ENCODE peak calls at places on chromosome 19, in four cellular contexts. T, U, G and F are unnamed samples.

GRCh38 chr19:45779231-45780145 is 2.8 kb downstream of the DMPK start:
- DNase-seq in T (peak), U (peak), G (no peak), F (no peak)

GRCh38 chr19:15101479-15102082 is 5.6 kb upstream of the SYDE1 start:
- DNase-seq in T (no peak), U (peak), G (no peak), F (no peak)

GRCh38 chr19:12791345-12792047 is at the start of gene JUNB:
- DNase-seq in T (peak), U (peak), G (peak), F (peak)

GRCh38 chr19:13953021-13953531 is 767 bp downstream of the DCAF15 start:
- DNase-seq in T (no peak), U (no peak), G (no peak), F (peak)

GRCh38 chr19:33260628-33261418 is 35.2 kb upstream of the SLC7A10 start:
- DNase-seq in T (peak), U (no peak), G (no peak), F (no peak)

GRCh38 chr19:50266896-50267295 is 62.3 kb downstream of the KCNC3 start:
- DNase-seq in T (no peak), U (peak), G (no peak), F (no peak)

GRCh38 chr19:57363734-57364181 is 407 bp downstream of the TRAPPC2B start:
- DNase-seq in T (no peak), U (no peak), G (no peak), F (no peak)

GRCh38 chr19:49196527-49197240 is 39.1 kb downstream of the TRPM4 start:
- DNase-seq in T (peak), U (no peak), G (peak), F (peak)

GRCh38 chr19:9296336-9296735 is 13.3 kb downstream of the ZNF699 start:
- DNase-seq in T (no peak), U (no peak), G (no peak), F (no peak)

GRCh38 chr19:18470153-18470552 is 32.2 kb upstream of the ISYNA1 start:
- DNase-seq in T (no peak), U (peak), G (no peak), F (no peak)

GRCh38 chr19:2547033-2547680 is 71.2 kb downstream of the GADD45B start:
- DNase-seq in T (no peak), U (no peak), G (no peak), F (no peak)

GRCh38 chr19:54436561-54437229 is 12.3 kb upstream of the LENG8 start:
- DNase-seq in T (no peak), U (no peak), G (no peak), F (no peak)

GRCh38 chr19:18946918-18947317 is 5.9 kb upstream of the HOMER3 start:
- DNase-seq in T (no peak), U (no peak), G (no peak), F (no peak)

GRCh38 chr19:14559916-14560775 is 11.7 kb downstream of the NDUFB7 start:
- DNase-seq in T (peak), U (no peak), G (no peak), F (no peak)

GRCh38 chr19:8429044-8429443 is 15.7 kb upstream of the HNRNPM start:
- DNase-seq in T (no peak), U (no peak), G (no peak), F (no peak)

GRCh38 chr19:45403272-45403671 is 1.6 kb downstream of the PPP1R13L start:
- DNase-seq in T (no peak), U (no peak), G (no peak), F (no peak)

GRCh38 chr19:17441241-17442135 is 7.0 kb downstream of the TMEM221 start:
- DNase-seq in T (no peak), U (peak), G (no peak), F (no peak)

GRCh38 chr19:19211499-19212432 is at the start of gene NCAN:
- DNase-seq in T (no peak), U (peak), G (peak), F (peak)

GRCh38 chr19:12495002-12495802 is 10.6 kb upstream of the ZNF709 start:
- DNase-seq in T (peak), U (peak), G (peak), F (peak)

GRCh38 chr19:8607386-8607785 is 3.1 kb downstream of the ADAMTS10 start:
- DNase-seq in T (peak), U (no peak), G (no peak), F (no peak)

GRCh38 chr19:51551673-51552440 is 19.2 kb upstream of the ZNF175 start:
- DNase-seq in T (no peak), U (no peak), G (no peak), F (no peak)

GRCh38 chr19:40611096-40611495 is 9.9 kb downstream of the LTBP4 start:
- DNase-seq in T (no peak), U (no peak), G (no peak), F (no peak)

GRCh38 chr19:33085570-33086128 is 4.7 kb downstream of the GPATCH1 start:
- DNase-seq in T (no peak), U (no peak), G (no peak), F (no peak)

GRCh38 chr19:29964171-29964570 is 22.1 kb downstream of the URI1 start:
- DNase-seq in T (no peak), U (no peak), G (no peak), F (no peak)

GRCh38 chr19:41089955-41090354 is 1.7 kb downstream of the CYP2A13 start:
- DNase-seq in T (no peak), U (peak), G (no peak), F (no peak)

GRCh38 chr19:6220385-6221191 is 59.2 kb downstream of the MLLT1 start:
- DNase-seq in T (peak), U (no peak), G (no peak), F (no peak)

GRCh38 chr19:48967346-48968178 is 2.5 kb downstream of the FTL start:
- DNase-seq in T (peak), U (no peak), G (peak), F (no peak)